ENCODE peak calls at places on chromosome 15, in five cellular contexts. L is A549, D is lower lobe of right lung, O is gastrocnemius medialis, K is cardiac fibroblast. A is an unnamed sample.

GRCh38 chr15:31265090-31265870 is 61.4 kb upstream of the KLF13 start:
- DNase-seq in L (no peak), O (no peak), K (no peak), D (no peak), A (no peak)

GRCh38 chr15:75648156-75649000 is 666 bp downstream of the SNX33 start:
- DNase-seq in L (peak), K (peak), D (peak), O (no peak), A (no peak)

GRCh38 chr15:52834379-52834778 is 44.2 kb upstream of the ONECUT1 start:
- DNase-seq in K (no peak), L (no peak), O (no peak), D (no peak), A (no peak)

GRCh38 chr15:87582169-87582568 is 674.4 kb downstream of the NTRK3 start:
- DNase-seq in K (peak), O (no peak), D (no peak), L (peak), A (no peak)

GRCh38 chr15:60020736-60021135 is 16.6 kb downstream of the FOXB1 start:
- DNase-seq in K (no peak), O (no peak), L (no peak), D (no peak), A (no peak)

GRCh38 chr15:40902605-40903561 is 8.6 kb downstream of the VPS18 start:
- DNase-seq in D (peak), K (peak), O (no peak), L (no peak), A (no peak)

GRCh38 chr15:47897525-47897924 is 180.2 kb downstream of the SEMA6D start:
- DNase-seq in D (no peak), L (no peak), O (no peak), K (no peak), A (no peak)

GRCh38 chr15:32849769-32850668 is 132.2 kb downstream of the GREM1 start:
- DNase-seq in K (peak), D (no peak), O (no peak), L (peak), A (no peak)

GRCh38 chr15:57589276-57590073 is 2.2 kb upstream of the MYZAP start:
- DNase-seq in K (no peak), O (peak), D (no peak), L (no peak), A (no peak)

GRCh38 chr15:100002091-100002620 is 268.9 kb upstream of the LYSMD4 start:
- DNase-seq in K (no peak), O (no peak), D (no peak), L (no peak), A (no peak)

GRCh38 chr15:40048155-40048792 is 9.3 kb upstream of the SRP14 start:
- DNase-seq in D (no peak), L (no peak), K (no peak), O (no peak), A (no peak)

GRCh38 chr15:92619380-92620101 is 36.0 kb downstream of the FAM174B start:
- DNase-seq in K (peak), O (peak), D (no peak), L (no peak), A (no peak)
- TF ChIP-seq CTCF in K (no peak), O (no peak), D (no peak), L (no peak), A (no peak)

GRCh38 chr15:67116742-67117141 is 51.3 kb downstream of the SMAD3 start:
- DNase-seq in K (no peak), L (peak), D (no peak), O (no peak), A (no peak)
- TF ChIP-seq CTCF in K (no peak), L (no peak), D (no peak), O (no peak), A (no peak)

GRCh38 chr15:65870889-65871533 is 1.7 kb downstream of the RAB11A start:
- DNase-seq in K (peak), D (no peak), L (peak), O (no peak), A (no peak)

GRCh38 chr15:65869954-65870871 is 922 bp downstream of the RAB11A start:
- DNase-seq in D (peak), K (peak), L (peak), O (peak), A (no peak)

GRCh38 chr15:65867244-65867643 is 2.0 kb upstream of the RAB11A start:
- DNase-seq in L (no peak), O (no peak), K (no peak), D (no peak), A (no peak)

GRCh38 chr15:65868546-65869126 is 655 bp upstream of the RAB11A start:
- DNase-seq in O (no peak), D (no peak), L (no peak), K (no peak), A (no peak)

DNA sequence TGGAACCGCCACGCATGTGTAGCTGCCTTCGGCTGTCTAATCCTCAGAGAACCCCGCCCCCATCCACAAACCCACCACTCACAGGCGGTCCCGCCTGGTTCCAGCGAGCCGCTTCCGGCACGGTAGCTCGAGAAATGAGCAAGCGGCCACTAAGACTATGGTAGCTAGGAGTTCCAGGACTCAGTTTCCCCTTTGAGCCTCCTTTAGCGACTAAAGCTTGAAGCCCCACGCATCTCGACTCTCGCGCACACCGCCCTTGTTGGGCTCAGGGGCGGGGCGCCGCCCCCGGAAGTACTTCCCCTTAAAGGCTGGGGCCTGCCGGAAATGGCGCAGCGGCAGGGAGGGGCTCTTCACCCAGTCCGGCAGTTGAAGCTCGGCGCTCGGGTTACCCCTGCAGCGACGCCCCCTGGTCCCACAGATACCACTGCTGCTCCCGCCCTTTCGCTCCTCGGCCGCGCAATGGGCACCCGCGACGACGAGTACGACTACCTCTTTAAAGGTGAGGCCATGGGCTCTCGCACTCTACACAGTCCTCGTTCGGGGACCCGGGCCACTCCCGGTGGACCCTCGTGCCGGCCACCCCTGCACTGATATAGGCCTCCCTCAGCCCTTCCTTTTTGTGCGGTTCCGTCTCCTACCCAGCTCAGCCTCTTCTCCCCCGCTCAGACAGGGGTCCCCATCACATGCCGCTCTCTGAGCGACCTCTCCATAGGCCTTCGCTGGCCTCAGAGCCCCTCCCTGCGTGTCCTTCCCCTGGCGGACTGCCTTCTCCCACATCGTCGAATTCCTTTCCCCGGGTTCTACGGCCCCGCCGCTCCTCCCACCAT is at the start of gene RAB11A:
- DNase-seq in K (peak), D (peak), O (peak), L (peak), A (peak)
- TF ChIP-seq CTCF in K (peak), D (peak), O (peak), L (peak), A (no peak)

DNA sequence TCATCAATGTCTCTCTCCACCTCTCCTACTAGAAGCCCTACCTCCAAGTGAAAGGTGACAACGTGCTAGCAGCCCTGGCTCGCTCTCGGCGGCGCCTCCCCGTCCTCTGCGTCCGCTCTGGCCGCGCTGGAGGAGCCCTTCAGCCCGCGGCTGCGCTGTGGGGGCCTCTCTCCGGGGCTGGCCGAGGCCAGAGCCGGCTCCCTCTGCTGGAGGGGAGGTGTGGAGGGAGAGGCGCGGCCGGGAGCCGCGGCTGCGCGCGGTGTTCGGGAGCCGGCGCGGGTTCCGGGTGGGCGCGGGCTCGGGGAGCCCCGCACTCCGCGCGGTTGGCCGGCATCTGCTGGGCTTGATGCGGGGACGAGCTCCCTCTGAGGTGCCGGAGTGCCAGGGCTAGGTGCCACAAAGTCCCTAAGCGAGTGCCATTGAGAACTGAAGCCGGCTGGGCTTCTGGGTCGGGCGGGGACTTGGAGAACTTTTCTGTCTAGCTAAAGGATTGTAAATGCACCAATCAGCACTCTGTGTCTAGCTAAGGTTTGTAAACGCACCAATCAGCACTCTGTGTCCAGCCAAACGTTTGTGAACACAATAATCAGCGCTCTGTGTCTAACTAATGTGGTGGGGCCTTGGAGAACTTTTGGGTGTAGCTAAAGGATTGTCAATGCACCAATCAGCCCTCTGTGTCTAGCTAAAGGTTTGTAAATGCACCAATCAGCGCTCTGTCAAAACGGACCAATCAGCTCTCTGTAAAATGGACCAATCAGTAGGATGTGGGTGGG is 84.8 kb upstream of the ARRDC4 start:
- DNase-seq in L (peak), K (no peak), O (no peak), D (peak), A (no peak)
- TF ChIP-seq CTCF in L (peak), K (no peak), O (no peak), D (peak), A (no peak)

GRCh38 chr15:92711457-92711831 is 55.9 kb upstream of the FAM174B start:
- DNase-seq in O (no peak), K (no peak), D (no peak), L (no peak), A (no peak)

GRCh38 chr15:92714071-92714456 is 58.5 kb upstream of the FAM174B start:
- DNase-seq in D (no peak), L (peak), K (peak), O (no peak), A (no peak)

GRCh38 chr15:92719024-92719423 is 63.4 kb upstream of the FAM174B start:
- DNase-seq in O (no peak), L (no peak), K (peak), D (no peak), A (no peak)

GRCh38 chr15:92715753-92716152 is 60.2 kb upstream of the FAM174B start:
- DNase-seq in K (peak), L (no peak), O (no peak), D (no peak), A (no peak)

DNA sequence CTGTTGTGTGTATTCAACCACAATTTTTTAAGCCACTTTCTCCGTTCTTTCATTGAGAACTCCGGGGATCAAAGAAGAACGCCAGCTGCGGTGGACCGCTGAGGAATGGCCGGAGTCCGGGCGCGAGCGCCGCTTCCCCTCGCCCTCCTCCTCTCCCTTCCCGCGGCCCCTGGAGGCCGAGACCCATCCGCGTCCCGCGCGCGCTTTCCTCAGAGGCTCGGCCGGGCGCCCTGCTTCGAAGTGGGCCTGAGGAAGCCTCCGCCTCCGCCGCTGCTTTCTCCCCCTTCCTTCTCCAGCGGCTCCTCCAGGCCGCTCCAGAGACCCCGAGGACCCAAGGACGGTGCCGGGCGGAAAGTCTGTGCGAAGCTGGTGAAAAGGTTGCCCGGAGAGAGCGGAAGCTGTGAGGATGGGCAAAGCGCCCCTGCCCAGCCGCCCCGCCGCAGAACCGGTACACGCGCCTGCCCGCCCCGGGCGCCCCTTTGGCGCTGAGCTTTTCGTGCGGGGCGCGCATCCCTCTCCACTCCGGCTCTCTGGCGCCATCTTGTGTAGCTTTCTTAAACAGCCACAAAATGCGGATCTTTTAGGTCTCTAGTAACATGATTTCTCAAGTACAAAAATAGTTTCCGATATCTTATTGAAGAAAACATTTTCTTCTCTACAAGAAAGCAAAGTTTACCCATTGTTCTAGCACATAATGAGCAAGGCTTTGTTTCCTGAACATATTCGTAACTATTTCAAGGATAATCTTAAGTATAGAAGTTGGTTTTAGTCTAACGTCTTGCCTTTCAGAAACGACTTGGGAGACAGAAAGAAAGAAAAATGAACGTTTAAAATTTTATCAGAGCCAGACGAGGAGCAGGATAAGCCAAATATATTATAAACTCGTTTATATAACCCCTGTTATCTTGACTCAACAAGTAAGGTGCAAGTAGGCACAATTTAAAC is 59.2 kb upstream of the FAM174B start:
- DNase-seq in D (peak), O (peak), L (peak), K (peak), A (peak)
- TF ChIP-seq CTCF in D (peak), O (peak), L (peak), K (peak), A (peak)

DNA sequence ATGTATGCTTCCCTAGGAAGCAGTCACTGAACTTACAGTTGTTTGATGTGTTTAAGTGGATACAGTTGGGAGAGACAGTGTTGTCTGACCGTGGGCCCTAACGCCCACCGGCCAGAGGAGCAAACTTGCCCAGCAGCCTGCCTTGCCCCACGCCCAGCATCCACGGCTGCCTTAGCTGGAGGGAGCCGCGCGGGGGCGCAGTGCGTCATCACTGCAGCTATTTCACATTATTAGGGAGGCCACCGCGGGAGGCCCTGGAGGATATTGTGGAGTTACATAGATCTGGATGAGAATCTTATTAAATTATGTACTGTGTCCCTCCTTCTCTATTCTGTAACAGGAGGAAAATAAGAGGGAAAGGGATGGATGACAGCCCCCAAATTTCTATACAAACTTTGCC is 267.2 kb downstream of the GABRG3 start:
- DNase-seq in O (no peak), L (no peak), D (no peak), K (no peak), A (no peak)
- TF ChIP-seq CTCF in O (no peak), L (no peak), D (no peak), K (no peak), A (no peak)

GRCh38 chr15:25936004-25936403 is 72.9 kb upstream of the ATP10A start:
- DNase-seq in L (no peak), O (no peak), K (peak), D (no peak), A (no peak)

GRCh38 chr15:25930931-25931330 is 67.8 kb upstream of the ATP10A start:
- DNase-seq in L (no peak), D (no peak), O (no peak), K (no peak), A (no peak)

GRCh38 chr15:25931846-25932245 is 68.7 kb upstream of the ATP10A start:
- DNase-seq in L (no peak), K (peak), D (no peak), O (no peak), A (no peak)

GRCh38 chr15:25937796-25938195 is 74.7 kb upstream of the ATP10A start:
- DNase-seq in L (no peak), K (no peak), O (no peak), D (no peak), A (no peak)

DNA sequence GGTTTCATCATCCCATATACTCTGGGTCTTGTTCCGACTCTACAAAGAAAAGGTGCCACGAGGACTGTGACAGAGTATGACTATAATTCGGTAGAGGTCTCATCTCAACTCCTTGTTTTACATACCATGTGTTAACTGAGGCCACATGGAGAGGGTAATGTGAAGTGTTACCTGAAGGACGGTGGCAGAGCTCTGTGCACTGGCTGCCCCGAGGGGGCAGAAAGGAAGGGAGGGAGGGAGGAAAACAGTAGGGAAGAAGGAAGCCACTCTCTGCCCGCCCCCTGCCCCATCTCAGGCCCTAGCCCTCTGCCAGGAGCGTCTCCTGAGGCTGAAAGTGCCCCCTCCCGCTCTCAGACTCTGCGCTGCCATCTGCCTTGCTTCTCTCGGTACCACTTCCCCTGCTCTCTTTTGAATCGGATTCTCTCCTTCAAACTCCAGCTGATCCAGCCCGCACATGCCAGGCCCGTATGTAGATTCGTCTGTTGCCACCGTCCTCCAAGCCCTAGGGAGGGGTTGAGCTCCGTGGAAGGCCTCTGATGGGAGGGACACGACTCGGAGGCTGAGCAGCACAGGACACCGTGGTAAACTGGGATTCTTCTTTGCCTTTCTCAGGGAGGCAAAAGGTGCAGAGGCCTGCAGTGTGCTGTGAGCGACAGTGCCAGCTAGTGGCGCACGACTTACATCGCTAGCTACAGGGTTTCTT is 70.5 kb upstream of the ATP10A start:
- DNase-seq in K (peak), L (peak), D (peak), O (peak), A (peak)
- TF ChIP-seq CTCF in K (peak), L (peak), D (peak), O (peak), A (peak)

A was measured in mesothelial cell of epicardium.